ENCODE peak calls at places on chromosomes 5 and 9, in five cellular contexts. One of them, this sample, is unnamed.
A peak's percentile ranks its signal among the peaks of the same experiment; 100 is the strongest.

GRCh38 chr9:1979815-1980367 is 35.3 kb upstream of the SMARCA2 start:
- DNase-seq in omental fat pad: no peak
- DNase-seq in progenitor cell of endocrine pancreas: no peak
- DNase-seq in cardiac fibroblast: peak; percentile 73
- DNase-seq in NCI-H510A: no peak
- DNase-seq in this sample: peak; percentile 31

GRCh38 chr5:95843733-95844223 is 21.3 kb upstream of the GLRX start:
- DNase-seq in omental fat pad: no peak
- DNase-seq in progenitor cell of endocrine pancreas: no peak
- DNase-seq in cardiac fibroblast: peak; percentile 93
- DNase-seq in NCI-H510A: no peak
- DNase-seq in this sample: peak; percentile 71

GRCh38 chr5:168925160-168925559 is 346.0 kb upstream of the PANK3 start:
- DNase-seq in omental fat pad: no peak
- DNase-seq in progenitor cell of endocrine pancreas: no peak
- DNase-seq in cardiac fibroblast: no peak
- DNase-seq in NCI-H510A: no peak
- DNase-seq in this sample: no peak

GRCh38 chr5:39447059-39447458 is 22.3 kb upstream of the DAB2 start:
- DNase-seq in omental fat pad: no peak
- DNase-seq in progenitor cell of endocrine pancreas: no peak
- DNase-seq in cardiac fibroblast: no peak
- DNase-seq in NCI-H510A: no peak
- DNase-seq in this sample: peak; percentile 14

GRCh38 chr5:131765261-131765660 is 31.6 kb downstream of the FNIP1 start:
- DNase-seq in omental fat pad: no peak
- DNase-seq in progenitor cell of endocrine pancreas: no peak
- DNase-seq in cardiac fibroblast: no peak
- DNase-seq in NCI-H510A: no peak
- DNase-seq in this sample: no peak

GRCh38 chr5:160835818-160836528 is 16.0 kb downstream of the ATP10B start:
- DNase-seq in omental fat pad: no peak
- DNase-seq in progenitor cell of endocrine pancreas: no peak
- DNase-seq in cardiac fibroblast: no peak
- DNase-seq in NCI-H510A: no peak
- DNase-seq in this sample: no peak

GRCh38 chr5:90201923-90202322 is 207.6 kb downstream of the CETN3 start:
- DNase-seq in omental fat pad: no peak
- DNase-seq in progenitor cell of endocrine pancreas: no peak
- DNase-seq in cardiac fibroblast: peak; percentile 33
- DNase-seq in NCI-H510A: no peak
- DNase-seq in this sample: no peak

GRCh38 chr9:85332487-85332886 is 409.3 kb downstream of the AGTPBP1 start:
- DNase-seq in omental fat pad: no peak
- DNase-seq in progenitor cell of endocrine pancreas: no peak
- DNase-seq in cardiac fibroblast: no peak
- DNase-seq in NCI-H510A: no peak
- DNase-seq in this sample: no peak

GRCh38 chr5:141681695-141682641 is at the start of gene ARAP3:
- DNase-seq in omental fat pad: peak; percentile 34
- DNase-seq in progenitor cell of endocrine pancreas: peak; percentile 30
- DNase-seq in cardiac fibroblast: peak; percentile 93
- DNase-seq in NCI-H510A: peak; percentile 36
- DNase-seq in this sample: peak; percentile 96

GRCh38 chr9:120901704-120902103 is 24.7 kb upstream of the PHF19 start:
- DNase-seq in omental fat pad: no peak
- DNase-seq in progenitor cell of endocrine pancreas: no peak
- DNase-seq in cardiac fibroblast: no peak
- DNase-seq in NCI-H510A: peak; percentile 91
- DNase-seq in this sample: no peak

GRCh38 chr5:134581241-134581981 is 51.2 kb downstream of the SAR1B start:
- DNase-seq in omental fat pad: no peak
- DNase-seq in progenitor cell of endocrine pancreas: no peak
- DNase-seq in cardiac fibroblast: no peak
- DNase-seq in NCI-H510A: no peak
- DNase-seq in this sample: peak; percentile 88

GRCh38 chr5:15620501-15620900 is 120.5 kb downstream of the FBXL7 start:
- DNase-seq in omental fat pad: no peak
- DNase-seq in progenitor cell of endocrine pancreas: no peak
- DNase-seq in cardiac fibroblast: peak; percentile 86
- DNase-seq in NCI-H510A: no peak
- DNase-seq in this sample: peak; percentile 73

GRCh38 chr5:172420215-172420934 is 34.0 kb downstream of the SH3PXD2B start:
- DNase-seq in omental fat pad: peak; percentile 60
- DNase-seq in progenitor cell of endocrine pancreas: no peak
- DNase-seq in cardiac fibroblast: peak; percentile 98
- DNase-seq in NCI-H510A: peak; percentile 78
- DNase-seq in this sample: peak; percentile 66

GRCh38 chr9:95409650-95410426 is 92.3 kb upstream of the FANCC start:
- DNase-seq in omental fat pad: no peak
- DNase-seq in progenitor cell of endocrine pancreas: no peak
- DNase-seq in cardiac fibroblast: peak; percentile 88
- DNase-seq in NCI-H510A: no peak
- DNase-seq in this sample: no peak

GRCh38 chr5:131496400-131496713 is 138.7 kb downstream of the RAPGEF6 start:
- DNase-seq in omental fat pad: no peak
- DNase-seq in progenitor cell of endocrine pancreas: no peak
- DNase-seq in cardiac fibroblast: no peak
- DNase-seq in NCI-H510A: no peak
- DNase-seq in this sample: no peak

GRCh38 chr5:6812800-6813731 is 99.8 kb downstream of the TENT4A start:
- DNase-seq in omental fat pad: no peak
- DNase-seq in progenitor cell of endocrine pancreas: no peak
- DNase-seq in cardiac fibroblast: peak; percentile 86
- DNase-seq in NCI-H510A: no peak
- DNase-seq in this sample: peak; percentile 65

GRCh38 chr9:130823435-130823834 is 11.6 kb upstream of the ABL1 start:
- DNase-seq in omental fat pad: no peak
- DNase-seq in progenitor cell of endocrine pancreas: no peak
- DNase-seq in cardiac fibroblast: no peak
- DNase-seq in NCI-H510A: no peak
- DNase-seq in this sample: no peak

GRCh38 chr5:152560508-152561137 is 155.5 kb upstream of the NMUR2 start:
- DNase-seq in omental fat pad: peak; percentile 54
- DNase-seq in progenitor cell of endocrine pancreas: peak; percentile 52
- DNase-seq in cardiac fibroblast: peak; percentile 69
- DNase-seq in NCI-H510A: peak; percentile 6
- DNase-seq in this sample: peak; percentile 81

GRCh38 chr9:15155826-15156225 is 151.2 kb downstream of the TTC39B start:
- DNase-seq in omental fat pad: no peak
- DNase-seq in progenitor cell of endocrine pancreas: no peak
- DNase-seq in cardiac fibroblast: peak; percentile 61
- DNase-seq in NCI-H510A: no peak
- DNase-seq in this sample: peak; percentile 45

GRCh38 chr9:133514475-133515239 is 10.1 kb downstream of the MYMK start:
- DNase-seq in omental fat pad: no peak
- DNase-seq in progenitor cell of endocrine pancreas: no peak
- DNase-seq in cardiac fibroblast: peak; percentile 69
- DNase-seq in NCI-H510A: no peak
- DNase-seq in this sample: peak; percentile 95

GRCh38 chr5:39169081-39169480 is 50.3 kb downstream of the FYB1 start:
- DNase-seq in omental fat pad: no peak
- DNase-seq in progenitor cell of endocrine pancreas: no peak
- DNase-seq in cardiac fibroblast: no peak
- DNase-seq in NCI-H510A: no peak
- DNase-seq in this sample: no peak

GRCh38 chr5:53343187-53343586 is 137.2 kb upstream of the FST start:
- DNase-seq in omental fat pad: no peak
- DNase-seq in progenitor cell of endocrine pancreas: no peak
- DNase-seq in cardiac fibroblast: peak; percentile 96
- DNase-seq in NCI-H510A: no peak
- DNase-seq in this sample: no peak

GRCh38 chr9:94896512-94896911 is 170.0 kb downstream of the AOPEP start:
- DNase-seq in omental fat pad: no peak
- DNase-seq in progenitor cell of endocrine pancreas: no peak
- DNase-seq in cardiac fibroblast: no peak
- DNase-seq in NCI-H510A: no peak
- DNase-seq in this sample: no peak

GRCh38 chr5:173941102-173941501 is 47.9 kb upstream of the C5orf47 start:
- DNase-seq in omental fat pad: no peak
- DNase-seq in progenitor cell of endocrine pancreas: no peak
- DNase-seq in cardiac fibroblast: no peak
- DNase-seq in NCI-H510A: no peak
- DNase-seq in this sample: no peak

GRCh38 chr5:143398451-143399237 is 4.8 kb downstream of the NR3C1 start:
- DNase-seq in omental fat pad: no peak
- DNase-seq in progenitor cell of endocrine pancreas: no peak
- DNase-seq in cardiac fibroblast: no peak
- DNase-seq in NCI-H510A: no peak
- DNase-seq in this sample: no peak